ENCODE peak calls at places on chromosomes 6 and 20, in four cellular contexts. V is SW480, J is HEK293T, L is posterior cingulate gyrus. W is an unnamed sample.

GRCh38 chr6:157046776-157047175 is 269.6 kb downstream of the ARID1B start:
- DNase-seq in V (no peak), J (no peak), L (no peak), W (no peak)

GRCh38 chr6:146775227-146775626 is 176.5 kb downstream of the ADGB start:
- DNase-seq in V (peak; percentile 5), J (no peak), L (no peak), W (no peak)

GRCh38 chr20:38970302-38970701 is 8.2 kb downstream of the DHX35 start:
- DNase-seq in V (no peak), J (no peak), L (no peak), W (no peak)

GRCh38 chr6:167996424-167997199 is 859 bp upstream of the KIF25 start:
- DNase-seq in V (no peak), J (no peak), L (peak; percentile 85), W (no peak)

GRCh38 chr6:13327691-13328075 is 654 bp downstream of the TBC1D7 start:
- DNase-seq in V (no peak), J (no peak), L (no peak), W (no peak)

GRCh38 chr6:20265842-20266241 is 53.6 kb upstream of the MBOAT1 start:
- DNase-seq in V (no peak), J (no peak), L (no peak), W (no peak)

GRCh38 chr20:10322073-10323012 is 103.7 kb downstream of the SNAP25 start:
- DNase-seq in V (no peak), J (no peak), L (no peak), W (peak; percentile 17)

GRCh38 chr6:26286168-26286854 is 78.7 kb upstream of the BTN3A2 start:
- DNase-seq in V (peak; percentile 46), J (peak; percentile 32), L (peak; percentile 90), W (peak; percentile 36)

GRCh38 chr6:169654590-169655391 is 47.0 kb downstream of the WDR27 start:
- DNase-seq in V (no peak), J (no peak), L (peak; percentile 92), W (peak; percentile 69)

GRCh38 chr6:27977387-27977786 is 20.3 kb downstream of the OR2B6 start:
- DNase-seq in V (no peak), J (no peak), L (no peak), W (no peak)

GRCh38 chr20:12411246-12411940 is 493.7 kb downstream of the BTBD3 start:
- DNase-seq in V (no peak), J (no peak), L (no peak), W (no peak)

GRCh38 chr6:36928547-36928918 is 26.0 kb upstream of the PI16 start:
- DNase-seq in V (no peak), J (no peak), L (no peak), W (no peak)

GRCh38 chr6:493840-494239 is 102.3 kb downstream of the IRF4 start:
- DNase-seq in V (no peak), J (no peak), L (no peak), W (no peak)

GRCh38 chr6:45445749-45446454 is 68.2 kb upstream of the SUPT3H start:
- DNase-seq in V (peak; percentile 95), J (peak; percentile 36), L (no peak), W (peak; percentile 16)

GRCh38 chr6:44725070-44725469 is 337.6 kb downstream of the CDC5L start:
- DNase-seq in V (no peak), J (no peak), L (no peak), W (no peak)

GRCh38 chr20:44180814-44181213 is 6.2 kb downstream of the JPH2 start:
- DNase-seq in V (no peak), J (no peak), L (no peak), W (no peak)

GRCh38 chr20:35345189-35345588 is 53.0 kb upstream of the FAM83C start:
- DNase-seq in V (no peak), J (no peak), L (no peak), W (no peak)

GRCh38 chr6:36793296-36793912 is 45.8 kb downstream of the CPNE5 start:
- DNase-seq in V (no peak), J (no peak), L (no peak), W (no peak)

GRCh38 chr6:104969785-104970581 is 13.1 kb downstream of the LIN28B start:
- DNase-seq in V (no peak), J (no peak), L (no peak), W (no peak)

GRCh38 chr6:46095251-46095650 is 34.5 kb upstream of the ENPP4 start:
- DNase-seq in V (no peak), J (no peak), L (no peak), W (no peak)

GRCh38 chr20:7348253-7348652 is 580.8 kb downstream of the BMP2 start:
- DNase-seq in V (no peak), J (no peak), L (no peak), W (no peak)

GRCh38 chr6:106083618-106084017 is 2.5 kb upstream of the PRDM1 start:
- DNase-seq in V (no peak), J (no peak), L (no peak), W (no peak)

GRCh38 chr6:43120101-43120730 is 44.1 kb downstream of the PTK7 start:
- DNase-seq in V (no peak), J (no peak), L (peak; percentile 14), W (no peak)

GRCh38 chr6:73694711-73695411 is 1.1 kb upstream of the CD109 start:
- DNase-seq in V (peak; percentile 42), J (no peak), L (peak; percentile 81), W (no peak)

GRCh38 chr6:37698264-37699137 is 818 bp upstream of the MDGA1 start:
- DNase-seq in V (peak; percentile 49), J (peak; percentile 63), L (no peak), W (peak; percentile 16)

GRCh38 chr6:105609375-105609991 is 206.6 kb upstream of the PREP start:
- DNase-seq in V (peak; percentile 49), J (no peak), L (peak; percentile 77), W (peak; percentile 9)

GRCh38 chr6:22067127-22067526 is 229.7 kb downstream of the PRL start:
- DNase-seq in V (no peak), J (no peak), L (no peak), W (no peak)

GRCh38 chr6:63644668-63645326 is 9.2 kb downstream of the PHF3 start:
- DNase-seq in V (no peak), J (no peak), L (no peak), W (no peak)

GRCh38 chr20:64232794-64233193 is 22.8 kb upstream of the PCMTD2 start:
- DNase-seq in V (peak; percentile 71), J (no peak), L (peak; percentile 59), W (no peak)

W was measured in nucleus accumbens.